ENCODE peak calls at places on chromosome 5, in four cellular contexts. U, K, F and B are unnamed samples.

GRCh38 chr5:17302138-17302537 is 84.7 kb downstream of the BASP1 start:
- DNase-seq in U (no peak), F (no peak), K (no peak), B (no peak)

GRCh38 chr5:160171656-160172055 is 52.4 kb upstream of the PWWP2A start:
- DNase-seq in F (no peak), K (no peak), U (no peak), B (no peak)

GRCh38 chr5:52950686-52951085 is 38.5 kb upstream of the ITGA2 start:
- DNase-seq in K (no peak), U (no peak), F (no peak), B (no peak)

GRCh38 chr5:176596689-176597416 is 13.1 kb downstream of the GPRIN1 start:
- DNase-seq in U (peak), K (no peak), F (no peak), B (peak)

GRCh38 chr5:141392429-141393198 is at the start of gene PCDHGA8:
- DNase-seq in K (no peak), F (no peak), U (no peak), B (no peak)

GRCh38 chr5:58452566-58453258 is 7.2 kb downstream of the PLK2 start:
- DNase-seq in U (peak), K (no peak), F (no peak), B (peak)

GRCh38 chr5:10330511-10331105 is 22.9 kb upstream of the MARCHF6 start:
- DNase-seq in K (no peak), U (no peak), F (no peak), B (no peak)

GRCh38 chr5:171131499-171131898 is 177.5 kb upstream of the TLX3 start:
- DNase-seq in K (peak), F (no peak), U (no peak), B (no peak)

GRCh38 chr5:108743344-108743743 is 4.4 kb upstream of the FER start:
- DNase-seq in F (no peak), K (no peak), U (no peak), B (no peak)